ENCODE peak calls at places on chromosomes 11 and 22, in ten cellular contexts. M is GM23338; H is lower lobe of right lung; C is GM20000; B is HL-60; D is bronchial epithelial cell; F is kidney; S is BJ; X is AG10803; U is CD4-positive, alpha-beta T cell. Q is an unnamed sample.

GRCh38 chr11:71580057-71581003 is 2.3 kb downstream of the KRTAP5-11 start:
- DNase-seq in M (peak), H (no peak), C (peak), B (peak), D (peak), F (no peak), S (no peak), X (peak), U (no peak), Q (peak)

GRCh38 chr11:83241291-83241946 is 44.7 kb downstream of the CCDC90B start:
- DNase-seq in M (peak), H (no peak), C (peak), B (peak), D (peak), F (no peak), S (no peak), X (peak), U (no peak), Q (peak)

GRCh38 chr11:94558932-94559331 is 8.2 kb upstream of the PIWIL4 start:
- DNase-seq in M (no peak), H (no peak), C (no peak), B (no peak), D (no peak), F (no peak), S (no peak), X (no peak), U (no peak), Q (no peak)

GRCh38 chr22:26234267-26234666 is 65.0 kb downstream of the SEZ6L start:
- DNase-seq in M (no peak), H (no peak), C (no peak), B (no peak), D (no peak), F (no peak), S (no peak), X (no peak), U (no peak), Q (no peak)

GRCh38 chr11:6812391-6813005 is 13.0 kb upstream of the OR6A2 start:
- DNase-seq in M (peak), H (no peak), C (peak), B (peak), D (peak), F (no peak), S (no peak), X (peak), U (no peak), Q (no peak)

GRCh38 chr11:131326829-131327228 is 43.6 kb upstream of the NTM start:
- DNase-seq in M (no peak), H (no peak), C (no peak), B (no peak), D (no peak), F (no peak), S (no peak), X (no peak), U (no peak), Q (no peak)

GRCh38 chr22:19208287-19208847 is 29.8 kb upstream of the SLC25A1 start:
- DNase-seq in M (no peak), H (no peak), C (no peak), B (no peak), D (no peak), F (no peak), S (no peak), X (no peak), U (no peak), Q (no peak)

GRCh38 chr22:47369020-47369419 is 606.6 kb downstream of the TBC1D22A start:
- DNase-seq in M (no peak), H (no peak), C (no peak), B (no peak), D (no peak), F (no peak), S (no peak), X (no peak), U (no peak), Q (no peak)

GRCh38 chr11:61922539-61922938 is 5.2 kb upstream of the RAB3IL1 start:
- DNase-seq in M (no peak), H (peak), C (no peak), B (peak), D (no peak), F (no peak), S (peak), X (peak), U (no peak), Q (peak)

GRCh38 chr11:4102711-4103110 is 8.1 kb downstream of the RRM1 start:
- DNase-seq in M (no peak), H (no peak), C (no peak), B (peak), D (no peak), F (no peak), S (no peak), X (no peak), U (no peak), Q (no peak)

GRCh38 chr11:19326499-19326898 is 85.8 kb upstream of the E2F8 start:
- DNase-seq in M (no peak), H (no peak), C (no peak), B (no peak), D (peak), F (no peak), S (no peak), X (peak), U (no peak), Q (no peak)
- TF ChIP-seq CTCF in M (peak), H (no peak), C (no peak), B (no peak), D (peak), F (no peak), S (peak), X (peak), U (no peak), Q (peak)

DNA sequence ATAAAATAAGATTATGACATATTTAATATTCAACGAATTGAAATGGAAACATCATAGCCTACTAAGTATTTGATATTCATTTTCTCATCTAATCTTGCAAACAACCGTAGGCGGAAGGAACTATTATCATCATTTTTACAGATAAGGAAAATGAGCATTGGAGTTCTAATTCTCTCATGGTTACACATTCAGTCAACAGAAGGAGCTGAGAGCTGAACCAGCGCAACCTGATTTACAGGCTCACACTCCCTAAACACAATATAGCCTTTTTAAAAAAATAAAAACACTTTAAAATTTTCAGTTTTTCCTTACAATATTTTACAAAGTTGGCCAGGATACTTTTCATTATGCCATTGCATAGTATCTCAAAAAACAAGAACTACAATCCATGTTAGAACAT is 74.8 kb downstream of the APOL5 start:
- DNase-seq in M (no peak), H (no peak), C (no peak), B (no peak), D (peak), F (no peak), S (no peak), X (no peak), U (no peak), Q (no peak)
- TF ChIP-seq CTCF in M (no peak), H (no peak), C (no peak), B (no peak), D (no peak), F (no peak), S (no peak), X (no peak), U (no peak), Q (no peak)

DNA sequence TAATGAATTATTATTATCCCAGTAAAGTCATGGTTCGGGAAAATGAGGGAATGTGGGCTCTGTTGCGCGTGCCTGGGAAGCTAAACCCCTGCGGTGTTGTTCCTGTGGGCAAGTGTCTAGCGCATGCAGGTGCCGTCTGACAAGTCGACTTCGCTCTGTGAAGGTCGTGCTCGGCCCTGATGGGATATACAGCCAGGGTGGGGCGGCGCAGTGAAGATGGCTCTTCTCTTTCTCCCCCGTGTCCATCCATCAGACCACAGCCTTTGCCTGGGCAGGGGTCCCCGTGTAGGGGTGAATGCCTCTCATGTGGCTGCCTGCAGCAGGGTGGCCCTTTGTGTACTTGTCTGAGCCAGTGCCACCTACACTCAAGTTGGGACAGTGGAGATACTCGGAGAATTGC is 12.8 kb upstream of the TRMU start:
- DNase-seq in M (no peak), H (no peak), C (no peak), B (no peak), D (no peak), F (no peak), S (no peak), X (no peak), U (no peak), Q (no peak)
- TF ChIP-seq CTCF in M (no peak), H (no peak), C (no peak), B (no peak), D (no peak), F (no peak), S (no peak), X (no peak), U (no peak), Q (no peak)

GRCh38 chr11:13207270-13207664 is 70.3 kb upstream of the BMAL1 start:
- DNase-seq in M (peak), H (no peak), C (no peak), B (no peak), D (peak), F (no peak), S (no peak), X (no peak), U (no peak), Q (no peak)
- TF ChIP-seq CTCF in M (peak), H (no peak), C (no peak), B (no peak), D (peak), F (peak), S (no peak), X (peak), U (no peak), Q (no peak)

DNA sequence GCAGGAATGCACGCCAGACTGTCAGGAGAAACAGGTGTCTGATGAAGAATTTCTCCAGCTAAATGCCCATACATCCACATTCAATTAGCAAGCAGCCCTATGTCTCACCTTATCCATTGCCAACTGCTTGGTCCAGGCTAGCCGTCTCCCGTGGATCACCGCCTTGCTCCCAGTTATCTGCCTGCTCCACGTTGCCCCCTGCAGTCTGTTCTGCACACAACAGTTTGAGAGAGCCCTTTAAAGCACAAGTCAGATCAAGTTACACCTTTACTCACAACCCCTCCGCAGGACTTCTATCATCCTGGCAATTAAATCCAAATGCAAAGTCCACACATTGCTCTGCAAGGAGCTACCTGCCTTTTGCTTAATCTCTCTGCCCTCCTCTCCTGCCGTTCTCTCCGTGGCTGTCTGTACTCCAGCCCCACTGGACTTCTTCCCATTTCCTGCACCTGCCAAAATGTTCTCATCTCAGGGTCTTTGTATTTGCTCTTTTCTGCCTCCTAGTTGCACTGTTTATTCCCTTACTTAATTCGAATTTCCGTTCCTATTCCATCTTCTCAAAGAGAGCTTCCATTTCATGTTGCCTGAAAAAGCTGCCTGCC is 185.3 kb upstream of the LARGE1 start:
- DNase-seq in M (peak), H (peak), C (peak), B (peak), D (peak), F (peak), S (no peak), X (no peak), U (no peak), Q (peak)
- TF ChIP-seq CTCF in M (peak), H (peak), C (no peak), B (peak), D (peak), F (peak), S (no peak), X (peak), U (no peak), Q (peak)

DNA sequence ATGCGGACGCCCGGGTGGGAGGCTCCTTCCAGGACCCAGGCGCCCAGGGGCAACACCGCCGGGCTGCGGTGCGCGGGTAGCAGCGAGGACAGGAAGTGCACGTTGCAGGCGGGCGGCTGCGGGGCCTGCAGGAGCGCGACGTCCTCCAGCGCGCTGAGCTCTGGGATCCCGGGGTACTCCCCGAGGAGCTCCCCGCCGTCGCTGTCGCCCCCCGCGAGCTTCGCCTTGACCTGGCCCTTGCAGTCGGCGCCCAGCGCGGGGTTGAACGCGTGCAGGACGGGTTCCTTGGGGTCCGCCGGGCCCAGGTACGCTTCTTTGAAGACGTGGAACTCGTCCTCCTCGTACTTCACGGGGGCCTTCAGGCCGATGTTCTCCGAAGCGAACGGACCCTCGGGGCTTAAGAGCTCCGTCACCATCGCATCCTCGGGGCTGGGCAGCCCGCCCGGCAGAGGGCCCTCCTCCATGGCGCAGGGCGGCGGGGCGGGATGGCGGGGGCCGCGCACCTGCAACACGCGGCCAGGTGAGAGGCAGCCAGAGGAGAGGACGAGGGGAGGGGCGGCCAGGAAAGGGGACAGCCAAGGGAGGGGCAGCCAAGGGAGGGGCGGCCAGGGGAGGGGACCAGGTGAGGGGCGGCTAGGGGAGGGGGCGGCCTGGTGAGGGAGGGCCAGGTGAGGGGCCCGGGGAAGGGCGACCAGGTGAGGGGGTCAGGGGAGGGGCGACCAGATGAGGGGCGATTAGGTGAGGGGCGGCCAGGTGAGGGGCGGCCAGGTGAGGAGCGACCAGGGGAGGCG is 928 bp downstream of the TESMIN start:
- DNase-seq in M (peak), H (peak), C (peak), B (no peak), D (no peak), F (peak), S (no peak), X (no peak), U (peak), Q (peak)
- TF ChIP-seq CTCF in M (no peak), H (no peak), C (no peak), B (no peak), D (peak), F (no peak), S (no peak), X (no peak), U (no peak), Q (no peak)

DNA sequence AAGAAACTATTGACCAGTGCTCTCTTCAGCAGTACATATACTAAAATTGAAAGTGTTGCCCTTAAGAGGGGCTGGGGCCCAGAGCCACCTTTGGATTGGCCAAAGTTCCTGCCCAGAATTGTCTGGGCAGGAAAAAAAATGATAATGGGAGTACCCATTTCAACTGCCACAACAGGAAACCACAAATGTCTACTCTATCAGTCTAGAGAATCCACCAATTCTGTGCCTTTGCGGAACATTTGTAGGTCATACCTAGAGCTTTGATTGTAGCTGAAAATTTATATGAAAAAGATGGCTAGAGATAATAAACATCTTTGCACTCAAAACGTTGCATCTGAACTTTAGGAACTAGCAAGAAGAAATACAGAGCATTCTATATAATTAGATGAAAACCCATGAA is 69.4 kb downstream of the FAM76B start:
- DNase-seq in M (no peak), H (no peak), C (no peak), B (no peak), D (no peak), F (no peak), S (no peak), X (no peak), U (no peak), Q (no peak)
- TF ChIP-seq CTCF in M (no peak), H (no peak), C (no peak), B (no peak), D (no peak), F (no peak), S (no peak), X (no peak), U (no peak), Q (no peak)

Q was measured in glutamatergic neuron.